ENCODE peak calls at places on chromosomes 16 and 17, in nine cellular contexts. T, R, D, Y, V, B, U, P and Z are unnamed samples.

GRCh38 chr17:19933633-19934032 is 44.0 kb downstream of the AKAP10 start:
- DNase-seq in U (no peak), D (no peak), R (no peak), V (no peak), Y (no peak), B (no peak), P (no peak), T (no peak), Z (no peak)

GRCh38 chr17:57068222-57068658 is 16.8 kb upstream of the AKAP1 start:
- DNase-seq in U (no peak), B (no peak), P (no peak), Y (no peak), D (no peak), T (peak), R (no peak), V (no peak), Z (no peak)

GRCh38 chr16:47045459-47045858 is 72.0 kb upstream of the DNAJA2 start:
- DNase-seq in Y (no peak), D (no peak), U (no peak), V (no peak), P (no peak), T (no peak), R (no peak), B (no peak), Z (no peak)

GRCh38 chr17:9893606-9894005 is 11.5 kb downstream of the RCVRN start:
- DNase-seq in Y (no peak), B (no peak), D (no peak), P (no peak), U (no peak), V (no peak), T (no peak), R (peak), Z (no peak)

GRCh38 chr17:41527076-41528023 is 758 bp downstream of the KRT19 start:
- DNase-seq in T (peak), P (peak), V (peak), D (no peak), Y (peak), R (no peak), U (peak), B (peak), Z (peak)

GRCh38 chr16:16021988-16022682 is 72.7 kb downstream of the ABCC1 start:
- DNase-seq in B (peak), D (no peak), R (peak), U (peak), P (peak), V (peak), T (peak), Y (peak), Z (peak)

GRCh38 chr17:4433515-4434031 is at the start of gene SPNS3:
- DNase-seq in D (no peak), V (no peak), U (no peak), Y (no peak), P (no peak), R (no peak), T (no peak), B (no peak), Z (no peak)

GRCh38 chr17:7845359-7846062 is 9.4 kb upstream of the TMEM88 start:
- DNase-seq in U (peak), B (no peak), Y (no peak), V (no peak), D (no peak), P (no peak), R (no peak), T (no peak), Z (no peak)

GRCh38 chr16:86200722-86201121 is 301.8 kb downstream of the IRF8 start:
- DNase-seq in B (no peak), D (no peak), U (no peak), R (no peak), P (no peak), T (no peak), V (no peak), Y (no peak), Z (no peak)

DNA sequence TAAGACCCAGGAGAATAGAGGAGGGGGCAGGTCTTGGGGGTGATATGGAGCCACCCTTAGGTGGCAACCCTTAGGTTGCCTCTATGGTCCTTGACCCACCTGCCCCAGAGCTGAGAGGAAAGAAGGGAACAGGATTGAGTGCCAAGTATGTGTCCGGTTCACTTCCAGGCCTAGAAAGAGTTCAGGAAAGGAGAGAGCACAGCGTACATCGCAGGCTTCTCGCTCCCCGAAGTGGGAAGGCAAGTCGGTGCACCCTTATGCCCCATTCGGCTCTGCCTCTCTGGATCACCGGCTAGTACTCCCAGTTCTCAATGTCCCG is 631 bp downstream of the SP6 start:
- DNase-seq in R (no peak), P (no peak), D (no peak), B (no peak), V (no peak), T (no peak), Y (no peak), U (no peak), Z (no peak)
- H3K4me3 ChIP-seq in R (no peak), P (peak), D (peak), B (peak), V (peak), T (no peak), Y (no peak), U (peak), Z (no peak)

GRCh38 chr17:68246271-68247028 is 1.4 kb upstream of the AMZ2 start:
- DNase-seq in Y (no peak), V (no peak), P (no peak), B (no peak), D (no peak), U (no peak), T (peak), R (no peak), Z (no peak)
- H3K4me3 ChIP-seq in Y (no peak), V (peak), P (no peak), B (no peak), D (peak), U (no peak), T (no peak), R (no peak), Z (no peak)

GRCh38 chr16:19717781-19718623 is at the start of the genes IQCK and KNOP1:
- DNase-seq in V (peak), U (peak), Y (peak), B (peak), D (peak), T (peak), P (peak), R (peak), Z (peak)

GRCh38 chr16:19717319-19717718 is 708 bp downstream of the KNOP1 start:
- DNase-seq in T (no peak), R (peak), Y (peak), U (no peak), V (no peak), P (no peak), B (peak), D (no peak), Z (no peak)

GRCh38 chr16:19715566-19715965 is 2.5 kb downstream of the KNOP1 start:
- DNase-seq in U (no peak), T (no peak), V (no peak), B (no peak), R (peak), P (no peak), D (no peak), Y (no peak), Z (no peak)

GRCh38 chr16:19718624-19718965 is 524 bp downstream of the IQCK start:
- DNase-seq in Y (no peak), B (peak), P (no peak), T (no peak), V (no peak), U (peak), R (peak), D (no peak), Z (no peak)

GRCh38 chr16:19716183-19716582 is 1.8 kb downstream of the KNOP1 start:
- DNase-seq in V (no peak), D (no peak), Y (no peak), R (no peak), B (no peak), U (no peak), T (no peak), P (peak), Z (no peak)
- H3K4me3 ChIP-seq in V (peak), D (no peak), Y (no peak), R (no peak), B (peak), U (no peak), T (no peak), P (peak), Z (no peak)

GRCh38 chr16:88685156-88686061 is 898 bp downstream of the SNAI3 start:
- DNase-seq in R (peak), U (peak), D (no peak), Y (no peak), P (peak), V (no peak), T (no peak), B (peak), Z (no peak)
- H3K4me3 ChIP-seq in R (peak), U (peak), D (peak), Y (peak), P (peak), V (peak), T (no peak), B (peak), Z (no peak)